ENCODE peak calls at places on chromosome 17, in seven cellular contexts. J is stimulated activated CD4-positive, alpha-beta T cell treated with anti-CD3 and anti-CD28 coated beads, Interleukin-1b, Interleukin-23, amount 100 ng/mL, for 48 hours; Q is naive B cell; X is uterus; C is cardiac fibroblast; L is keratinocyte; A is HEK293T. F is an unnamed sample.

GRCh38 chr17:65182233-65182632 is 45.1 kb downstream of the RGS9 start:
- DNase-seq in Q (no peak), A (no peak), L (no peak), C (no peak), J (no peak), X (no peak), F (no peak)

GRCh38 chr17:9229826-9230201 is 208.5 kb downstream of the NTN1 start:
- DNase-seq in Q (no peak), C (no peak), J (no peak), X (no peak), L (no peak), A (no peak), F (no peak)

GRCh38 chr17:7834554-7834890 is 505 bp downstream of the KDM6B start:
- DNase-seq in Q (no peak), J (no peak), A (no peak), C (no peak), L (no peak), X (peak), F (no peak)

GRCh38 chr17:78142113-78142861 is 3.9 kb upstream of the C17orf99 start:
- DNase-seq in A (no peak), L (peak), Q (no peak), X (no peak), J (no peak), C (no peak), F (no peak)

GRCh38 chr17:28492352-28493310 is 13.5 kb upstream of the FOXN1 start:
- DNase-seq in J (no peak), L (peak), A (no peak), Q (no peak), C (peak), X (no peak), F (no peak)

GRCh38 chr17:64150237-64151015 is 20.5 kb upstream of the ERN1 start:
- DNase-seq in A (no peak), J (no peak), Q (no peak), L (no peak), X (no peak), C (peak), F (no peak)

GRCh38 chr17:78875738-78876597 is 27.0 kb downstream of the CEP295NL start:
- DNase-seq in X (no peak), C (peak), Q (no peak), J (no peak), A (no peak), L (no peak), F (no peak)

GRCh38 chr17:31216053-31216751 is 80.8 kb downstream of the OMG start:
- DNase-seq in A (peak), J (no peak), Q (peak), C (peak), X (no peak), L (no peak), F (no peak)

GRCh38 chr17:41681776-41682175 is 6.9 kb upstream of the EIF1 start:
- DNase-seq in A (no peak), L (no peak), C (no peak), X (no peak), Q (no peak), J (no peak), F (no peak)

GRCh38 chr17:968812-969766 is 10.5 kb downstream of the NXN start:
- DNase-seq in C (no peak), J (no peak), L (no peak), X (no peak), Q (no peak), A (no peak), F (no peak)

GRCh38 chr17:17840751-17841591 is 4.2 kb upstream of the SREBF1 start:
- DNase-seq in C (peak), X (no peak), Q (no peak), L (peak), J (no peak), A (no peak), F (no peak)

GRCh38 chr17:7887482-7888183 is 956 bp upstream of the CHD3 start:
- DNase-seq in X (peak), Q (peak), L (no peak), J (peak), A (peak), C (peak), F (peak)

GRCh38 chr17:75763269-75763607 is 1.8 kb downstream of the GALK1 start:
- DNase-seq in L (no peak), X (no peak), J (no peak), A (no peak), Q (no peak), C (no peak), F (no peak)